ENCODE peak calls at places on chromosomes 6 and 20, in seven cellular contexts. One of them, this sample, is unnamed. For H3K9me3 and H3K36me3, the result is how much of the 10 kb centered on the place peaks cover.

GRCh38 chr20:50921055-50921454 is 10.2 kb downstream of the ADNP start:
- DNase-seq in heart right ventricle: no peak
- DNase-seq in DND-41: no peak
- DNase-seq in Peyer's patch: no peak
- DNase-seq in left lung: no peak
- DNase-seq in colonic mucosa: no peak
- DNase-seq in aorta: no peak
- DNase-seq in this sample: no peak

GRCh38 chr20:23627501-23627900 is 10.3 kb downstream of the CST3 start:
- DNase-seq in heart right ventricle: no peak
- DNase-seq in DND-41: no peak
- DNase-seq in left lung: no peak
- DNase-seq in colonic mucosa: no peak
- DNase-seq in aorta: no peak
- DNase-seq in Peyer's patch: no peak
- DNase-seq in this sample: no peak

GRCh38 chr6:364609-365540 is 26.7 kb upstream of the IRF4 start:
- DNase-seq in DND-41: no peak
- DNase-seq in Peyer's patch: no peak
- DNase-seq in colonic mucosa: no peak
- DNase-seq in aorta: peak
- DNase-seq in heart right ventricle: no peak
- DNase-seq in left lung: no peak
- DNase-seq in this sample: no peak

GRCh38 chr6:149445573-149445972 is 39.2 kb downstream of the ZC3H12D start:
- DNase-seq in Peyer's patch: no peak
- DNase-seq in aorta: peak
- DNase-seq in DND-41: no peak
- DNase-seq in colonic mucosa: no peak
- DNase-seq in heart right ventricle: no peak
- DNase-seq in left lung: peak
- DNase-seq in this sample: no peak

GRCh38 chr6:33732819-33733218 is 13.9 kb downstream of the IP6K3 start:
- DNase-seq in left lung: no peak
- DNase-seq in colonic mucosa: no peak
- DNase-seq in heart right ventricle: no peak
- DNase-seq in Peyer's patch: no peak
- DNase-seq in DND-41: no peak
- DNase-seq in aorta: no peak
- DNase-seq in this sample: no peak

GRCh38 chr20:40197744-40198143 is 491.3 kb downstream of the MAFB start:
- DNase-seq in DND-41: no peak
- DNase-seq in left lung: no peak
- DNase-seq in Peyer's patch: no peak
- DNase-seq in colonic mucosa: no peak
- DNase-seq in aorta: no peak
- DNase-seq in heart right ventricle: no peak
- DNase-seq in this sample: no peak

GRCh38 chr6:166927942-166928643 is 28.3 kb downstream of the RNASET2 start:
- DNase-seq in heart right ventricle: no peak
- DNase-seq in colonic mucosa: no peak
- DNase-seq in Peyer's patch: no peak
- DNase-seq in DND-41: no peak
- DNase-seq in left lung: no peak
- DNase-seq in aorta: no peak
- DNase-seq in this sample: no peak

GRCh38 chr20:53788253-53789022 is 194.8 kb upstream of the ZNF217 start:
- DNase-seq in Peyer's patch: peak
- DNase-seq in DND-41: no peak
- DNase-seq in left lung: no peak
- DNase-seq in colonic mucosa: no peak
- DNase-seq in heart right ventricle: no peak
- DNase-seq in aorta: no peak
- DNase-seq in this sample: no peak

GRCh38 chr20:10329387-10330005 is 104.5 kb downstream of the MKKS start:
- DNase-seq in heart right ventricle: no peak
- DNase-seq in Peyer's patch: no peak
- DNase-seq in DND-41: no peak
- DNase-seq in left lung: no peak
- DNase-seq in aorta: no peak
- DNase-seq in colonic mucosa: no peak
- DNase-seq in this sample: no peak

DNA sequence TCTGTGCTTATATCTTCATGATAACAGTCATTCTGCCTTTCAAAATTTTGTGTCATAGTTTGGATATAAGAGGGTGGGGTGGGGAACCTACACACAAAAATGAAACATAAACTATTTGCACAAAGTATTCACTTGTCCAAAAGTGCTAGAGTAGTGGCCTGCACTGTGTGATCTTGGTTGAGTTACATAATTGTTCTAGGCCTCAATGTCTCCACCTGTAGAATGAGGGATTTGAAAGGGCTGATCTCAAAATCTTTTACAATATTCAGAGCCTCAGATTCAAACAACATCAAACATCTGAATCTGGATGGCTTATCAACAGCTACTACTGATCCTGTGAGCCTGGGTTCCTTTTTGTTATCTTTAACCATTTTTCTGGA is 64.3 kb upstream of the TMEM30A start:
- DNase-seq in colonic mucosa: no peak
- DNase-seq in aorta: no peak
- DNase-seq in DND-41: no peak
- DNase-seq in Peyer's patch: no peak
- DNase-seq in heart right ventricle: no peak
- DNase-seq in left lung: no peak
- DNase-seq in this sample: no peak
- H3K4me3 ChIP-seq in colonic mucosa: no peak
- H3K4me3 ChIP-seq in aorta: peak
- H3K4me3 ChIP-seq in DND-41: no peak
- H3K4me3 ChIP-seq in Peyer's patch: no peak
- H3K4me3 ChIP-seq in heart right ventricle: peak
- H3K4me3 ChIP-seq in left lung: peak
- H3K4me3 ChIP-seq in this sample: no peak

DNA sequence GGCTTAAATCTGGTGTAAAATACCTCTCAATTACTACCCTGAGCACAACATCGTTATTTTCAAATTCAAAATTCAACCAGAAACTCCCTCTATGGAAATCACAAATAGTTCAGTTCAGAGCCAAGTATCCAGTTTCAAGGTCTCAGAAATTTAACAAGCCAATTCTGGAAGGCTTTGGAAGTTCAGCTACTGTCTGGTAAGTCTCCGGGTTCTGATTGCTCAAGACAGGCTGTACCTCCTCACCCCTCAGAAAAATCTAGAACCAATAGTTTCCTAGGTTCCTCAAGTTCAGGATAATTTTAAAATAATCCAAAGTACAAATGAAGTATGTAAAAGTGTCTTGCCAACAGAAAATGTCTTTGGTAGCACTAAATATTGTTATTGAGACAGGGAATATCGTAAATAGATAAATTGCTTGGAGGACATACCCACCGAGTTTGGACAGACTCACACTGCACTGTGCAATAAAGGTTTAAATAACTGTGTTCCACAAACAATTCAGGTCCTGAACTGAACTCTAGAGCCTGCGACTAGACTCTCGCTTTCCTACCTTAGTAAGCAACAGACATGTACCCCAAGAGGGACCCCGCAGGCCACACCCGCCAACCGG is 729 bp downstream of the ATG5 start:
- DNase-seq in heart right ventricle: no peak
- DNase-seq in DND-41: no peak
- DNase-seq in left lung: no peak
- DNase-seq in colonic mucosa: no peak
- DNase-seq in Peyer's patch: no peak
- DNase-seq in aorta: no peak
- DNase-seq in this sample: no peak
- H3K9me3 ChIP-seq in heart right ventricle: under half
- H3K9me3 ChIP-seq in DND-41: under half
- H3K9me3 ChIP-seq in left lung: under half
- H3K9me3 ChIP-seq in colonic mucosa: under half
- H3K9me3 ChIP-seq in Peyer's patch: under half
- H3K9me3 ChIP-seq in aorta: under half
- H3K9me3 ChIP-seq in this sample: under half

DNA sequence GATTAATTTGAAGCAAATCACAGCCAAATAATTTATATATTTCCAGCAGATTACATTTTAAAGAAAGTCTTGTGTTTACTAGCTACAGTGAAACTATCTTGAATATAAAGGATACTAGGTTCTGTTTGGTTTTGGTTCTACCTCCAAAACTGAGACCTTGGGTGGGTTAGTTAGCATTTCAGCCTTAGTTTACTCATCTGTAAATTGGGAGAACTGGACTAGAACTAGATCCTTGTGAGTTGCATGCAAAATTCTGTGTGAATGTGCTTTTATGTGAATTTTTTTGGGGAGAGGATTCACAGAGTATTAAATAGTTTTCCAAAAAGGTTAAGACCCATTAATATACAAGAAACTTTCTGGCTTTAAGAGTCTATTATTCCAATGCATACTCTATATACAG is 4.1 kb downstream of the GMNN start:
- DNase-seq in left lung: no peak
- DNase-seq in DND-41: no peak
- DNase-seq in colonic mucosa: no peak
- DNase-seq in heart right ventricle: no peak
- DNase-seq in Peyer's patch: no peak
- DNase-seq in aorta: no peak
- DNase-seq in this sample: no peak
- H3K36me3 ChIP-seq in left lung: under half
- H3K36me3 ChIP-seq in DND-41: half or more
- H3K36me3 ChIP-seq in colonic mucosa: under half
- H3K36me3 ChIP-seq in heart right ventricle: under half
- H3K36me3 ChIP-seq in Peyer's patch: under half
- H3K36me3 ChIP-seq in aorta: under half
- H3K36me3 ChIP-seq in this sample: under half

DNA sequence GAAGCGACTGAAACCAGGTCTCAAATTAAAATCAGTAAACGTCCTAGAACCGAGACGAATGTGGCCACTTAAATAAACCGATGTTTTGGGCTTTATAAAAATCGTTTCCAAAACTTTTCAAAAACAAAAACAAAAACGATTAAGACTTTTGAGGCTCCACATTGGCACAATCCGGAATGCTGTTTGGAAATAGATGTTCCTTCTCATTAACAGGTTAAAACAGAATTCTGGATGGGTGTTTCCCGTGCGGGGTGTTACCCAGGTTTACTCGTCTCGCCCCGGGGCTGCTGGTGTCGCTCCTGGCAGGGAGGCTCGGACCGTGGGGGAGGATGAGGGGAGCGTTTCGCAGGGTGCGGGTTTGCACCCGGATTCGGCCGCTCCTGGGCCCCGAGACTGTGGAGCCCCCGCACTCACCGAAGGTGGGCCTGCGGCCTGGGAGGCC is 1.2 kb downstream of the GATA5 start:
- DNase-seq in aorta: no peak
- DNase-seq in colonic mucosa: no peak
- DNase-seq in heart right ventricle: no peak
- DNase-seq in left lung: no peak
- DNase-seq in Peyer's patch: no peak
- DNase-seq in DND-41: no peak
- DNase-seq in this sample: no peak
- H3K4me3 ChIP-seq in aorta: no peak
- H3K4me3 ChIP-seq in colonic mucosa: no peak
- H3K4me3 ChIP-seq in heart right ventricle: peak
- H3K4me3 ChIP-seq in left lung: peak
- H3K4me3 ChIP-seq in Peyer's patch: no peak
- H3K4me3 ChIP-seq in DND-41: no peak
- H3K4me3 ChIP-seq in this sample: peak

GRCh38 chr6:168342626-168343025 is 23.0 kb upstream of the DACT2 start:
- DNase-seq in aorta: no peak
- DNase-seq in heart right ventricle: no peak
- DNase-seq in DND-41: no peak
- DNase-seq in left lung: no peak
- DNase-seq in colonic mucosa: peak
- DNase-seq in Peyer's patch: peak
- DNase-seq in this sample: peak
- H3K9me3 ChIP-seq in aorta: under half
- H3K9me3 ChIP-seq in heart right ventricle: under half
- H3K9me3 ChIP-seq in DND-41: under half
- H3K9me3 ChIP-seq in left lung: under half
- H3K9me3 ChIP-seq in colonic mucosa: under half
- H3K9me3 ChIP-seq in Peyer's patch: under half
- H3K9me3 ChIP-seq in this sample: under half

GRCh38 chr20:41424546-41424945 is 57.9 kb upstream of the EMILIN3 start:
- DNase-seq in left lung: no peak
- DNase-seq in Peyer's patch: no peak
- DNase-seq in heart right ventricle: no peak
- DNase-seq in DND-41: no peak
- DNase-seq in colonic mucosa: no peak
- DNase-seq in aorta: no peak
- DNase-seq in this sample: no peak
- H3K36me3 ChIP-seq in left lung: half or more
- H3K36me3 ChIP-seq in Peyer's patch: under half
- H3K36me3 ChIP-seq in heart right ventricle: half or more
- H3K36me3 ChIP-seq in DND-41: half or more
- H3K36me3 ChIP-seq in colonic mucosa: under half
- H3K36me3 ChIP-seq in aorta: under half
- H3K36me3 ChIP-seq in this sample: under half

DNA sequence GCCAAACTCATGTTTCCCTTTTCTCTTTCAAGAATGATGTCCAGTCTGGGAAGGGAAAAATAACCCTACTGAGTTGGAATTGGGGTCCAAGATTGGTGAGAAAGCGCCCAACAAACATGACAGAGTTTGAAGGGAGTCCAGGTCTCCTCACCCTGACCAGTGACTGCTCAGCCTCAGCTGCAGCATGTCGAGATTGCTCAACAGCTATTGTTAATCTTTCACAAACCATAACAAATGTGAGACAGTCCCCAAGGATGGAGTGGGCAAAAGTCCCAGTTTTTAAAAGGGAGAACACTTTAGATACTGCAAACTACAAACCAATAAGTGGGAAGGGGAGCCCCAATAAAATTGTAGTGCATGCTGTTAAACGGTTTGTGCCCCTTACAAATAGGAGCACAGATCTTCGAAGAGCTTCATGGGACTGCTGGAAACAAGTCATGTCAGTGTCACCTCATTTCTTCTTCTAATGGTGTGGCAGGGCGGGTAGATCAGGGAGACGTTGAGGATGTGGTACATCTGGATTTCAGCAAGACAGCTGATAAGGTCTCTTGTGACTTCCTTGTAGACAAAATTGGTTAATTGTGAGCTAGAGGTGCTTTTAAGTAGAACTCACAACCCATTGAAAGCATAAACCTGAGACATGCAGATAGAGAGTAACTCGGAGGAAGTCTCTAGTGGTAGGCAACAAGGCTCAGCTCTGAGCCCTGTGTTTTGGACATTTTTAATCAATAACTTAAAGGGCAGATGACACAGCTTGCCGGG is 134.0 kb upstream of the ARMC2 start:
- DNase-seq in heart right ventricle: no peak
- DNase-seq in colonic mucosa: peak
- DNase-seq in DND-41: peak
- DNase-seq in aorta: peak
- DNase-seq in Peyer's patch: no peak
- DNase-seq in left lung: no peak
- DNase-seq in this sample: no peak
- H3K4me3 ChIP-seq in heart right ventricle: no peak
- H3K4me3 ChIP-seq in colonic mucosa: no peak
- H3K4me3 ChIP-seq in DND-41: no peak
- H3K4me3 ChIP-seq in aorta: no peak
- H3K4me3 ChIP-seq in Peyer's patch: no peak
- H3K4me3 ChIP-seq in left lung: no peak
- H3K4me3 ChIP-seq in this sample: no peak

This sample was measured in small intestine.